ENCODE peak calls at places on chromosome 16, in ten cellular contexts. N is prostate gland, E is A549, T is tibial nerve, Q is gastrocnemius medialis, P is transverse colon, M is ovary, J is GM12891, H is HCT116, O is lower leg skin. Z is an unnamed sample.

GRCh38 chr16:72902276-72902675 is 145.7 kb downstream of the ZFHX3 start:
- DNase-seq in J (no peak), T (no peak), N (no peak), P (no peak), H (no peak), O (no peak), E (no peak), Q (no peak), M (no peak), Z (no peak)

GRCh38 chr16:47503936-47504335 is 42.8 kb downstream of the PHKB start:
- DNase-seq in Q (no peak), E (no peak), O (no peak), N (no peak), H (peak), T (no peak), M (no peak), J (no peak), P (no peak), Z (no peak)

GRCh38 chr16:48272837-48273421 is 25.6 kb upstream of the ABCC11 start:
- DNase-seq in E (no peak), T (peak), O (no peak), H (no peak), J (no peak), Q (no peak), N (no peak), M (peak), P (no peak), Z (no peak)

GRCh38 chr16:87993901-87994300 is 42.7 kb downstream of the BANP start:
- DNase-seq in E (no peak), P (no peak), M (no peak), O (peak), Q (no peak), N (no peak), J (no peak), T (no peak), H (no peak), Z (no peak)

GRCh38 chr16:68732741-68733399 is 4.2 kb upstream of the CDH1 start:
- DNase-seq in N (no peak), P (no peak), O (no peak), E (no peak), H (no peak), Q (no peak), J (no peak), M (no peak), T (no peak), Z (no peak)

GRCh38 chr16:79645701-79646100 is 45.2 kb upstream of the MAF start:
- DNase-seq in T (no peak), P (no peak), E (no peak), N (no peak), Q (no peak), M (no peak), J (no peak), O (no peak), H (no peak), Z (no peak)

GRCh38 chr16:84098939-84099338 is 17.8 kb downstream of the MBTPS1 start:
- DNase-seq in T (no peak), J (no peak), Q (no peak), H (no peak), M (no peak), E (no peak), N (no peak), P (no peak), O (no peak), Z (no peak)

GRCh38 chr16:27177031-27177774 is 26.1 kb upstream of the KDM8 start:
- DNase-seq in N (no peak), J (no peak), T (no peak), H (no peak), E (peak), P (no peak), O (no peak), M (no peak), Q (no peak), Z (no peak)

GRCh38 chr16:48277158-48277557 is 29.8 kb upstream of the ABCC11 start:
- DNase-seq in E (no peak), N (no peak), J (no peak), O (no peak), M (no peak), H (no peak), Q (no peak), T (no peak), P (peak), Z (no peak)

GRCh38 chr16:57094911-57095310 is 2.5 kb downstream of the CPNE2 start:
- DNase-seq in Q (no peak), O (no peak), N (no peak), M (no peak), H (no peak), E (no peak), P (no peak), T (no peak), J (no peak), Z (no peak)

GRCh38 chr16:85381738-85382592 is 231.2 kb upstream of the GSE1 start:
- DNase-seq in E (no peak), O (no peak), Q (no peak), J (no peak), H (no peak), T (no peak), N (no peak), M (no peak), P (no peak), Z (peak)

GRCh38 chr16:77439106-77439505 is 4.3 kb upstream of the ADAMTS18 start:
- DNase-seq in Q (no peak), E (no peak), H (no peak), T (no peak), O (no peak), M (no peak), J (no peak), N (no peak), P (no peak), Z (no peak)

GRCh38 chr16:49661465-49662187 is 194.3 kb downstream of the ZNF423 start:
- DNase-seq in O (no peak), J (no peak), T (no peak), Q (peak), E (no peak), P (no peak), H (no peak), N (no peak), M (no peak), Z (no peak)

GRCh38 chr16:55273959-55274358 is 50.0 kb upstream of the IRX6 start:
- DNase-seq in T (no peak), O (peak), P (no peak), E (no peak), J (no peak), N (no peak), M (no peak), Q (no peak), H (no peak), Z (no peak)

GRCh38 chr16:75445298-75445697 is 12.0 kb upstream of the CFDP1 start:
- DNase-seq in Q (no peak), N (no peak), T (no peak), M (no peak), H (no peak), J (no peak), P (no peak), O (peak), E (no peak), Z (peak)

GRCh38 chr16:3938471-3938842 is 57.9 kb upstream of the CREBBP start:
- DNase-seq in N (no peak), T (no peak), O (no peak), E (no peak), J (no peak), Q (no peak), H (no peak), P (no peak), M (no peak), Z (no peak)

GRCh38 chr16:70679653-70680494 is 6.0 kb downstream of the MTSS2 start:
- DNase-seq in J (no peak), T (no peak), P (no peak), H (no peak), E (no peak), M (no peak), O (no peak), N (no peak), Q (no peak), Z (peak)

GRCh38 chr16:30131869-30132475 is 9.0 kb upstream of the MAPK3 start:
- DNase-seq in N (no peak), H (no peak), T (no peak), M (no peak), P (no peak), Q (no peak), O (no peak), J (no peak), E (no peak), Z (no peak)

GRCh38 chr16:56382459-56382858 is 42.9 kb downstream of the AMFR start:
- DNase-seq in J (no peak), H (no peak), P (no peak), Q (no peak), T (no peak), E (no peak), M (no peak), O (no peak), N (no peak), Z (no peak)

GRCh38 chr16:52912565-52913173 is 140.0 kb downstream of the CHD9NB start:
- DNase-seq in Q (no peak), N (peak), J (peak), M (no peak), P (peak), E (peak), H (peak), O (no peak), T (peak), Z (peak)

GRCh38 chr16:27817038-27817437 is 246.5 kb downstream of the GSG1L start:
- DNase-seq in J (no peak), M (no peak), N (no peak), T (no peak), E (no peak), O (peak), P (no peak), H (no peak), Q (no peak), Z (no peak)

GRCh38 chr16:70686376-70687171 is 721 bp upstream of the MTSS2 start:
- DNase-seq in M (no peak), E (no peak), T (no peak), N (no peak), O (no peak), Q (no peak), H (no peak), P (no peak), J (no peak), Z (no peak)

GRCh38 chr16:12532871-12533610 is 270.6 kb downstream of the CPPED1 start:
- DNase-seq in O (no peak), T (no peak), Q (no peak), M (no peak), N (no peak), H (no peak), P (no peak), E (no peak), J (no peak), Z (no peak)

GRCh38 chr16:58230259-58230658 is 32.4 kb upstream of the CSNK2A2 start:
- DNase-seq in Q (no peak), H (no peak), E (no peak), M (no peak), J (no peak), T (no peak), P (no peak), O (no peak), N (no peak), Z (no peak)

GRCh38 chr16:52953215-52953614 is 99.5 kb downstream of the CHD9NB start:
- DNase-seq in E (no peak), P (peak), J (no peak), N (no peak), Q (no peak), H (no peak), O (no peak), T (no peak), M (no peak), Z (no peak)

GRCh38 chr16:25009822-25010221 is 5.3 kb downstream of the ARHGAP17 start:
- DNase-seq in N (no peak), P (no peak), J (no peak), E (no peak), O (no peak), T (no peak), Q (no peak), M (no peak), H (no peak), Z (no peak)

GRCh38 chr16:13793788-13794461 is 126.0 kb upstream of the ERCC4 start:
- DNase-seq in H (no peak), E (no peak), N (no peak), T (no peak), O (no peak), M (no peak), P (no peak), Q (no peak), J (no peak), Z (no peak)

GRCh38 chr16:31435341-31436220 is 7.0 kb downstream of the ZNF843 start:
- DNase-seq in M (no peak), O (no peak), N (no peak), H (no peak), J (no peak), P (no peak), Q (no peak), T (no peak), E (no peak), Z (no peak)

GRCh38 chr16:89507834-89508590 is at the start of gene SPG7:
- DNase-seq in Q (peak), N (peak), J (peak), O (peak), T (peak), H (peak), P (peak), E (peak), M (peak), Z (peak)

GRCh38 chr16:590165-590874 is 454 bp downstream of the RAB40C start:
- DNase-seq in T (peak), Q (no peak), H (no peak), P (no peak), N (no peak), O (peak), E (no peak), J (no peak), M (peak), Z (no peak)
- TF ChIP-seq POLR2A in T (peak), Q (peak), H (no peak), P (peak), N (peak), O (no peak), E (peak), J (no peak), M (no peak), Z (no peak)

GRCh38 chr16:1942810-1943726 is at the start of gene MSRB1:
- DNase-seq in J (peak), M (peak), O (peak), Q (peak), E (peak), H (peak), N (peak), P (peak), T (peak), Z (peak)

GRCh38 chr16:1940273-1941161 is 2.5 kb downstream of the MSRB1 start:
- DNase-seq in Q (no peak), M (no peak), J (no peak), H (no peak), P (peak), E (no peak), T (no peak), O (no peak), N (no peak), Z (no peak)

GRCh38 chr16:1941162-1941923 is 1.7 kb downstream of the MSRB1 start:
- DNase-seq in M (no peak), Q (no peak), J (no peak), T (no peak), N (no peak), P (no peak), E (no peak), H (no peak), O (no peak), Z (no peak)

GRCh38 chr16:1944612-1945199 is 1.7 kb upstream of the MSRB1 start:
- DNase-seq in H (no peak), Q (no peak), N (no peak), P (no peak), E (no peak), J (no peak), T (no peak), M (no peak), O (no peak), Z (no peak)

DNA sequence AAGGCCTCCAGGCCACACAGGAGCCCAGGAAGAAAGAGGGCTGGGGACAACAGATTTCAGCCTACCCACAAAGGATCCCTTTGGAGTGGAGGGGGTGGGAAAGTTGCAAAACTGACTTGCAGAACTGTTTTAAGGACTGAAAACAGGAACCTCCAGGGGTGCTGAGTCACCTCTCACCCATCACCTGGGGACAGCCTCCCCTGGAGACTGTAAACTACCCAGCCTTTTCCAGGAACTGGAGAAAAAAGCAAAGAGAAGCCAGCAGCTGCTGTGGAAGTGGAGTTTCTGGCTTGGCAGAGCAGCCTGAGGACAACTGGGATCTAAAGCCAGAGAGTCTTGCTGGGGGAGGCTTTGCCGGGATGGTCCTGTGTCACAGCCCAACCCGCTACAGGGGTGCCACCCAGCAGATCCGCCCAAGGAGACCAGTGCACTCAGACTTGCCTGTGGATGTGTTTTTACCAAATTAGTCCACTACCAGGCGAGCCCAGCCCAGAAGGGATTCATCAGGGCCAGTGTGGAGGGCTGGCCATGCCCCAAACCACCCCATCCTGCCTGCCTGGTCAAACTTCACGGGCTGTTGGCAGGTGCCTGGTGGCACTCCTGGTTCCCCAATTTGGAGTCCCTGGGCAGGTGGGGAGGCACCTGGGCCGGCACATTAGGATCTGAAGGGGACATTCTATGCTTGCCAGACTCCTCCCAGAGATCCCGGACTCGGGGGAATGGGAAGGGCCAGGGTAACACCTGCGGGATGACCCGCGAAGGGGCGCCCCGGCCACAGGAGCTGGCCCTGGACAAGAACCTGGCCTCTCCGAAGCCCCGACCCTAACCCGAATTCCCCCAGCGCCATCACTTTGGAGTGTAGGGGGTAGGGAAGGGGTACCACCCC is 832 bp downstream of the MSRB1 start:
- DNase-seq in E (no peak), Q (no peak), P (no peak), O (no peak), H (no peak), J (no peak), M (no peak), T (no peak), N (no peak), Z (no peak)
- TF ChIP-seq POLR2A in E (no peak), Q (no peak), P (no peak), O (no peak), H (no peak), J (no peak), M (no peak), T (no peak), N (no peak), Z (no peak)

DNA sequence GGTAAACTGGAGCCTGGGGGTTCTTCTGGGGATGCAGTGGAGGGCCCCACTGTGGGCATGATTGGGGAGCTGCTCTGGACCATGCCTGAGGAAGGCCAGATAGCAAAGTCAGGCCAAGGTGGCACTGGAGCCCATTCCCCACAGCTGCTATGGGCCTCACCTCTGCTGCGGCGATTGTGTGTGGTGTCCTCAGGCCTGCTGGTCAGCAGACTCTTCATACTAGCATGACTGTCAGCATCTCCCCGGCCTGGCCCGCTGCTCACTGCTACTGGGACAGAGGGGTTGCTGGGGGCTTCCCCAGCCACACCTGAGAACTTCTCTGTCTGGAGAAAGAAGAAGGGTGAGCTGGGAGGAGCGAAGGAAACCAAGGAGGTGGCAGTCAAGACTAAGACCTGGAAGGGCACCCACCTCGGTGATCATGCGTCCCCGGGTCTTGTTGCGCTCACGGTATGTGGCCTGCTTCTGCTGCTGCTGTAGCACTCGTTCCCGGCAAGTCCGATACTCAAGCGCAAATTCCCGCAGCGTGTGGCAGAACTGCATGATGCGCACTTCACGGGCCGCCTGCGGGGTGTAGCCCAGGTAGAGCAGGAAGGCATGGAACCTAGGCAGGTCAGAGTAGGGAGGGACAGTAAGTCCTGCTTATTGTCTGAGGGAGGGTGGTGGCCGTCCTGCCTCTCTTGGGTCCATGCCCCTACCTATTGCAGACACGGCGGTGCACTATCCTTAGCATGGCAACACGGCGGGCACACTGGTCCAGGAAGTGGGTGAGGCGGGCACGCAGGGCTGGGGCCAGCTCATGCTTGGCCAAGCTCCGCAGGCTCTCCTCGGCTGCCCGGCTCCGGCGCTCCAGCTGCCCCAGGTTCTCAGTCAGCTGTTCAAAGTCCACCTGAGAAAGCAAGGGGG is 3.2 kb downstream of the TMEM208 start:
- DNase-seq in H (no peak), T (no peak), M (no peak), E (no peak), O (no peak), P (no peak), N (no peak), Q (no peak), J (no peak), Z (no peak)
- TF ChIP-seq POLR2A in H (no peak), T (no peak), M (no peak), E (no peak), O (no peak), P (no peak), N (no peak), Q (no peak), J (peak), Z (no peak)

GRCh38 chr16:2716101-2716885 is 3.7 kb downstream of the PRSS27 start:
- DNase-seq in J (no peak), O (no peak), T (no peak), N (no peak), P (no peak), M (no peak), H (no peak), Q (no peak), E (no peak), Z (no peak)

GRCh38 chr16:2713985-2714774 is 5.8 kb downstream of the PRSS27 start:
- DNase-seq in E (no peak), Q (no peak), J (no peak), H (no peak), P (no peak), T (no peak), N (no peak), M (no peak), O (no peak), Z (no peak)

GRCh38 chr16:2716948-2717347 is 3.1 kb downstream of the PRSS27 start:
- DNase-seq in O (no peak), P (no peak), T (no peak), H (no peak), E (no peak), Q (no peak), N (no peak), J (no peak), M (no peak), Z (no peak)

GRCh38 chr16:2715064-2715463 is 5.0 kb downstream of the PRSS27 start:
- DNase-seq in E (no peak), H (no peak), P (no peak), T (no peak), M (no peak), N (no peak), O (no peak), Q (no peak), J (no peak), Z (no peak)

GRCh38 chr16:2715519-2715918 is 4.5 kb downstream of the PRSS27 start:
- DNase-seq in H (no peak), Q (no peak), O (no peak), N (peak), P (peak), E (no peak), M (peak), T (peak), J (peak), Z (peak)
- TF ChIP-seq POLR2A in H (no peak), Q (no peak), O (no peak), N (no peak), P (no peak), E (no peak), M (no peak), T (no peak), J (no peak), Z (no peak)

Z was measured in erythroblast.